ENCODE peak calls at places on chromosomes 11 and 22, in four cellular contexts. E, J, G and X are unnamed samples.

GRCh38 chr22:33842421-33843094 is 77.7 kb downstream of the LARGE1 start:
- DNase-seq in J (no peak), E (no peak), G (no peak), X (no peak)

GRCh38 chr11:103947566-103947919 is 88.9 kb upstream of the DDI1 start:
- DNase-seq in E (peak), G (no peak), J (no peak), X (no peak)

GRCh38 chr11:27723685-27724084 is 23.4 kb upstream of the BDNF start:
- DNase-seq in E (no peak), J (no peak), G (no peak), X (no peak)

GRCh38 chr11:29227816-29228215 is 789.0 kb downstream of the KCNA4 start:
- DNase-seq in J (no peak), G (no peak), E (no peak), X (no peak)

GRCh38 chr11:23976776-23977380 is 520.0 kb upstream of the LUZP2 start:
- DNase-seq in J (no peak), G (no peak), E (no peak), X (no peak)

GRCh38 chr11:27352781-27353180 is 10.2 kb downstream of the CCDC34 start:
- DNase-seq in G (no peak), E (no peak), J (no peak), X (no peak)

GRCh38 chr22:19126309-19126666 is 4.1 kb upstream of the DGCR2 start:
- DNase-seq in G (peak), J (no peak), E (no peak), X (no peak)

GRCh38 chr11:69215784-69216415 is 60.2 kb downstream of the SMIM38 start:
- DNase-seq in J (no peak), E (peak), G (peak), X (peak)

GRCh38 chr11:1229471-1230120 is 6.7 kb downstream of the MUC5B start:
- DNase-seq in J (no peak), G (peak), E (no peak), X (no peak)

GRCh38 chr11:65611758-65612603 is 2.0 kb downstream of the MAP3K11 start:
- DNase-seq in J (no peak), E (no peak), G (no peak), X (no peak)
- H3K9ac ChIP-seq in J (peak), E (peak), G (peak), X (no peak)

GRCh38 chr22:32684822-32685187 is 116.7 kb upstream of the TIMP3 start:
- DNase-seq in J (no peak), E (no peak), G (no peak), X (no peak)
- H3K27ac ChIP-seq in J (no peak), E (no peak), G (no peak), X (no peak)

GRCh38 chr11:93073508-93074280 is 104.2 kb downstream of the MTNR1B start:
- DNase-seq in J (no peak), G (no peak), E (no peak), X (no peak)

GRCh38 chr11:93075782-93076181 is 106.3 kb downstream of the MTNR1B start:
- DNase-seq in E (no peak), J (no peak), G (no peak), X (no peak)

GRCh38 chr11:93073026-93073425 is 103.6 kb downstream of the MTNR1B start:
- DNase-seq in G (no peak), J (no peak), E (peak), X (no peak)

GRCh38 chr11:93067881-93068390 is 98.5 kb downstream of the MTNR1B start:
- DNase-seq in G (no peak), J (no peak), E (no peak), X (no peak)

DNA sequence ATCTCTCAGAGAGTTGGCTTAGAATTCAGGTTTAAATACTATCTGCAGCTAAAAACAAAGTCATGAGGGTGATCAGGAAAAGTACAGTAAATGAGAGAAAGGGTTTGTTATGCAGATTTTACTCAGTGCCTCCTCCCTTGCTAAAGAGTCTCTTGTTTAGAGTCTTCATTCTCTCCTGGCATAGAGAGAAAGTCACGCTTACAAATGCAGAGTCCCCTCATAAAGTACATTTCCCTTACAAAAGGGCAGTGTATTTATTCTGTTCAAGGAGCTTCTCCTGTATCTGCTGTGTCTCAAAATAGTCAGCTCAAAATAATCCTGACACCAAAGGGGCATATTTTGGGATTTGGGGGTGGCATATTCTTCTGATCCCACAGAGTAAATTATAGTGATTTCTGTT is 102.8 kb downstream of the MTNR1B start:
- DNase-seq in E (no peak), J (no peak), G (no peak), X (no peak)
- H3K9ac ChIP-seq in E (no peak), J (no peak), G (no peak), X (no peak)

DNA sequence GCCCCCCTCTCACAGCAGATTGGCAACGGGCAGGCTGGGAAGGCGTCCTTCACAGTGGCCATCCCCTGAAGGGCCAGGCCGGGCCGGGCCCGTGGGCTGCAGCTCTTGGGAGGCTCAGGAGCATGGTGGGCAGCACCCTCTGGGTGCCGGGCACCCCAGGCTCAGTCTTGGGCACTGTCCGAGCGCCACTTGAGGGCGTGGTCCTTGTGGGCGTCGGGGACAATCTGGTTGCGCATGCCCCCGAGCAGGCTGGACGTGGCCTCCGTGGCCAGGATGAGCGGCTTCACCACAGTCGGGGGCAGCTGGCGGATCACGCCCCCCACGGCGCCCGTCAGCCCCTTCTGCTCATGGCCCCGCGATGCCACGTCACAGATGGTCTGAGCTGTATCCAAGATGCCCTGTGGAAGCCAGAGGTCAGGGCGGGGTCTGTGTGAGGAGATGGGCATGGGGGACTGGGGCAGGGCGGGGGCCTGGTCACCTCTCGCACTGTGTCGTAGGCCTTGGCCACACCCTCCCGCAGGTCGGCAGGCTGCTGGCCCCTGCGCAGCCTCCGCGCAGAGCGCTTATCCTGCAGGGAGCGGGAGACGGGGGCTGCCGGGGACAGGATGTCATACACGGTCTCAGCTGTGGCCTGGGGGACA is 16.5 kb upstream of the EHD1 start:
- DNase-seq in E (no peak), G (peak), J (no peak), X (no peak)
- H3K27ac ChIP-seq in E (no peak), G (no peak), J (no peak), X (no peak)

DNA sequence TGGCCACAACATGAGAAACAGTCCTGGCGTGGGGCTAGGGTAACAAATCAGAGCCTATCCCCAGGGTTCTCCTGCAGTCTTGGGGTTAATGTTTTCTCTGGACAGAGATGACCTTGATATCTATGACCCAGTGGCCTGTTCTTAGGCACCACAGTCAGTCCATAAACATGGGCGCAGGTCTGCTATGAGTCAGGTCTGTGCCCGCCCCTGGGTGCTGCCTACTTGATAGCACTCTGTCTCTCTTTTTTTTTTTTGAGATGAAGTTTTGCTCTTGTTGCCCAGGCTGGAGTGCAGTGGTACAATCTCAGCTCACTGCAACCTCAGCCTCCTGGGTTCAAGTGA is 34.4 kb downstream of the AMPD3 start:
- DNase-seq in J (no peak), E (no peak), G (no peak), X (no peak)
- H3K9ac ChIP-seq in J (no peak), E (no peak), G (no peak), X (peak)

GRCh38 chr11:111532365-111532709 is 8.2 kb upstream of the LAYN start:
- DNase-seq in J (no peak), G (no peak), E (no peak), X (peak)
- H3K27ac ChIP-seq in J (no peak), G (no peak), E (peak), X (peak)

GRCh38 chr11:114089748-114090147 is 30.2 kb downstream of the ZBTB16 start:
- DNase-seq in J (no peak), G (no peak), E (no peak), X (no peak)
- H3K9ac ChIP-seq in J (no peak), G (no peak), E (no peak), X (no peak)

DNA sequence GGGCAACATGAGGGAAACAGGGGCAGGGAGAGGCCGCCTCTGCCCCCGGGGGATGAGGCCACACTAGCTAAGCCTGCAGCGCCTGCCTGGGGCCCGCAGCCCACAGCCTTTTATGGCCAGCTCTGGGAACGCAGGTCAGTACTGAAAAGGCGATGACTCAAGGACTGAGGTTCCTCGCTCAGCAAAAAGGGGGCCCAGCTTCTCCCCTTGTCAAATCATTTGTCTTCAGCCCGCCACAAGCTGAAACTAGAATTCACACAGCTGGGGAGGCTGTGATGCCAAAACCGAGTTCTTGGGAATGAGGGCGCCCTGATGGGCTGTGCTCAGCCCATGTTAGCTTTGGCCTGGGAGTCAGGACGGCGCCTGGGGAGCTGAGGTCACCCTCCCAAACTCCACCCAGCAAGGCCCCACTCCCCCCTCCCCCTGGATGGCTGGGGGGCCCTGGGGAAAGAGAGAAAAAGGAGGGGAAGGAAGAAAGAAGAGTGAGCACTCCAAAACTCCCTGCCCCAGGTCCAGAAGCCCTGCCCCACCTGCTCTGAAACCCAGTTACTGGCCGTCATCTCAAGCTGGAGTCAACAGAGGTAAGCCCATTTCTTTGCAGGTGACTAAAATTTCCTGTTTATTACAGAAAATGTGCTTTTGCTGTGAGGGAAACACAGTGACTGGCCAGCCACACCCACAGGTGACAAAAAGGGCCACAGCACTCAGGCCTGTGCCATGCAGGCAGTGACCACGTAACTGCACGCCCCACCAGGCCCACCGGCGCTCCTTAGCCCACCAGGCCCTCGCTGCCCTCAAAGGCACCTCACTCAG is 13.7 kb downstream of the EHD1 start:
- DNase-seq in E (no peak), J (no peak), G (peak), X (peak)
- H3K27ac ChIP-seq in E (peak), J (no peak), G (peak), X (peak)

DNA sequence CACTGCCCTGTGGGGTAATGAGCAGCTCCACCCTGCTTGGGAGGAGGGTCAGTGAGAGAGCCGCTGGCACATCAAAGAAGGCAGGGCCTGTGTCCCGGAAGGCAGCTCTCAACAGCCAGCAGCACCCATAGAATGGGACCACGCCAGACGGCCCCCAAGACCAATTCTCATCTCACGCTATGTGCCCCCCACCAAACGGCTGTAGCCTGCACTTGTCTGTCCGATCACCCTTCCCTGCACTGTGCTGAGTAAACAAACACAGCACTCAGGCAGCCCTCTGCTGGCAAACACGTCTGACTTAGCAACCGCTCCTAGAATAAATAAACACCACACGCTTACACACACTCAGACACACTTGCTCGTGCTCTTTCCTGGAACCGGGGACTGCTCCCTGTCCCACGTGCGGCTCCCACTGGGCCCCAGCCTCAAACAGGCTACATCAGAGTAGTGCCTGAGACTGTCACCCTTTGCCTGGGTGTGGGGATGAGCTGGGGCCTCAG is 53.2 kb upstream of the CDON start:
- DNase-seq in G (peak), E (peak), J (peak), X (no peak)
- H3K9ac ChIP-seq in G (no peak), E (peak), J (peak), X (no peak)